ENCODE peak calls at places on chromosomes 2 and 18, in five cellular contexts. A is astrocyte of the spinal cord; N is CD8-positive, alpha-beta T cell; F is H1; C is cardiac fibroblast. H is an unnamed sample.

GRCh38 chr2:130264501-130264900 is 66.3 kb upstream of the TUBA3E start:
- DNase-seq in A (no peak), N (no peak), F (no peak), C (no peak), H (no peak)

GRCh38 chr2:240701736-240702639 is 10.3 kb downstream of the AQP12A start:
- DNase-seq in A (no peak), N (no peak), F (no peak), C (no peak), H (no peak)

GRCh38 chr2:187869195-187869594 is 315.0 kb upstream of the TFPI start:
- DNase-seq in A (no peak), N (no peak), F (no peak), C (no peak), H (no peak)

GRCh38 chr2:222306393-222307137 is 7.8 kb upstream of the PAX3 start:
- DNase-seq in A (no peak), N (no peak), F (no peak), C (no peak), H (no peak)

GRCh38 chr2:199019898-199020507 is 437.7 kb downstream of the SATB2 start:
- DNase-seq in A (peak; percentile 64), N (no peak), F (no peak), C (peak; percentile 57), H (peak; percentile 33)

GRCh38 chr2:10407841-10408648 is 40.1 kb downstream of the ODC1 start:
- DNase-seq in A (peak; percentile 68), N (peak; percentile 51), F (no peak), C (peak; percentile 69), H (peak; percentile 88)

GRCh38 chr2:237563816-237564215 is 2.6 kb upstream of the PRLH start:
- DNase-seq in A (no peak), N (no peak), F (no peak), C (peak; percentile 46), H (peak; percentile 36)

GRCh38 chr18:70296289-70296688 is 7.4 kb downstream of the SOCS6 start:
- DNase-seq in A (no peak), N (no peak), F (no peak), C (no peak), H (no peak)

GRCh38 chr18:38545071-38545470 is 979.5 kb upstream of the CELF4 start:
- DNase-seq in A (no peak), N (no peak), F (no peak), C (no peak), H (no peak)

GRCh38 chr18:77657651-77658308 is 408.1 kb downstream of the GALR1 start:
- DNase-seq in A (no peak), N (no peak), F (no peak), C (no peak), H (no peak)

GRCh38 chr2:217943379-217944321 is 59.1 kb downstream of the TNS1 start:
- DNase-seq in A (peak; percentile 48), N (no peak), F (no peak), C (peak; percentile 75), H (peak; percentile 66)

GRCh38 chr2:147829106-147829505 is 15.7 kb upstream of the ACVR2A start:
- DNase-seq in A (peak; percentile 87), N (no peak), F (no peak), C (peak; percentile 91), H (peak; percentile 86)

GRCh38 chr2:120943403-120944034 is 207.9 kb downstream of the GLI2 start:
- DNase-seq in A (no peak), N (no peak), F (no peak), C (no peak), H (no peak)

GRCh38 chr18:79530821-79531220 is 135.1 kb downstream of the NFATC1 start:
- DNase-seq in A (no peak), N (no peak), F (no peak), C (no peak), H (no peak)

GRCh38 chr2:178522950-178523595 is 42.8 kb downstream of the PLEKHA3 start:
- DNase-seq in A (peak; percentile 83), N (peak; percentile 81), F (peak; percentile 78), C (peak; percentile 88), H (peak; percentile 89)

GRCh38 chr2:128798502-128799283 is 480.0 kb upstream of the HS6ST1 start:
- DNase-seq in A (no peak), N (no peak), F (no peak), C (no peak), H (no peak)

GRCh38 chr18:30271716-30272115 is 770.8 kb downstream of the DSC3 start:
- DNase-seq in A (no peak), N (no peak), F (no peak), C (no peak), H (no peak)

GRCh38 chr2:70412294-70413075 is 110.6 kb upstream of the FAM136A start:
- DNase-seq in A (no peak), N (no peak), F (no peak), C (peak; percentile 3), H (no peak)

GRCh38 chr2:85066874-85067351 is 66.3 kb upstream of the TCF7L1 start:
- DNase-seq in A (peak; percentile 84), N (peak; percentile 22), F (peak; percentile 65), C (peak; percentile 87), H (peak; percentile 83)
- H3K4me3 ChIP-seq in A (peak overlapping the region; percentile 12), N (no peak overlapping the region), F (peak overlapping the region; percentile 47), C (peak overlapping the region; percentile 22), H (peak overlapping the region; percentile 35)

GRCh38 chr2:35204325-35204724 is 1151.3 kb upstream of the CRIM1 start:
- DNase-seq in A (no peak), N (no peak), F (no peak), C (no peak), H (no peak)

GRCh38 chr2:35204881-35205280 is 1150.7 kb upstream of the CRIM1 start:
- DNase-seq in A (no peak), N (no peak), F (no peak), C (no peak), H (no peak)

DNA sequence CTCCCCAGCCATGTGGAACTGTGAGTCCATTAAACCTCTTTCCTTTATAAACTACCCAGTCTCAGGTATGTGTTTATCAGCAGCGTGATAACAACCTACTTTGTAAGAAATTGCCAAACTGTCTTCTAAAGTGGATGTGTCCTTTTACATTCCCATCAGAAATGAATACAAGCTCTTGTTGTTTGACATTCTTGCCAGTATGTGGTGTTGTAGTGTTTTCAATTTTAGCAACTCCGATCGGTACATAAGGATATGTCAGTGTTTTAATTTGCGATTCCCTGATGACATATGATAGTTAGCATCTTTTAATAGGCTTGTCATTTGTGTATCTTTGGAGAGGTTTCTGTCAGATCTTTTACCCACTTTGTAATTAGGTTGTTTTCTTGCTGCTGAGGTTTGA is 1156.3 kb upstream of the CRIM1 start:
- DNase-seq in A (no peak), N (no peak), F (no peak), C (no peak), H (no peak)
- TF ChIP-seq CTCF in A (no peak), N (no peak), F (no peak), C (no peak), H (no peak)

GRCh38 chr2:119256574-119256921 is 32.9 kb downstream of the STEAP3 start:
- DNase-seq in A (no peak), N (no peak), F (no peak), C (no peak), H (peak; percentile 18)
- H3K4me3 ChIP-seq in A (no peak overlapping the region), N (no peak overlapping the region), F (no peak overlapping the region), C (no peak overlapping the region), H (no peak overlapping the region)

GRCh38 chr18:2906522-2907458 is 60.0 kb downstream of the EMILIN2 start:
- DNase-seq in A (no peak), N (peak; percentile 46), F (no peak), C (no peak), H (peak; percentile 25)
- TF ChIP-seq CTCF in A (peak; percentile 31), N (peak; percentile 28), F (peak; percentile 41), C (peak; percentile 13), H (peak; percentile 18)

DNA sequence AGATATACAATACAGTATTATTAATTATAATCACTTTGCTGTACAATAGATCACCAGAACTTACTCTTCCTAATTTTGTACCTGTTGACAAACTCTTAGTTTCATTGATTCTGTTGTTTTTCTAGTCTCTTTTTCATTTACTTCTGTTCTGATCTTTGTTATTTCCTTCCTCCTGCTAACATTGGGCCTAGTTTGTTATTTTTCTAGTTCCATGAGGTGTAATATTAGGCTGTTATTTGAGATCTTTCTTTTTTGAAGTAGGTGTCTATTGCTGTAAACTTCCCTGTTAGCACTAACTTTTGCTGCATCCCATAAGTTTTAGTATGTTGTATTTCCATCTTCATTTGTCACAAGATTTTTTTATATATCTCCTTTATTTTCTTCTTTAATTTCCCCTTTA is 55.1 kb downstream of the LIMS1 start:
- DNase-seq in A (no peak), N (no peak), F (no peak), C (no peak), H (no peak)
- H3K4me3 ChIP-seq in A (no peak overlapping the region), N (no peak overlapping the region), F (no peak overlapping the region), C (no peak overlapping the region), H (no peak overlapping the region)

GRCh38 chr2:233063269-233063975 is 3.3 kb downstream of the INPP5D start:
- DNase-seq in A (no peak), N (no peak), F (no peak), C (no peak), H (no peak)
- TF ChIP-seq CTCF in A (peak; percentile 4), N (no peak), F (peak; percentile 67), C (no peak), H (peak; percentile 9)

GRCh38 chr2:230957756-230958391 is 32.8 kb upstream of the GPR55 start:
- DNase-seq in A (no peak), N (no peak), F (no peak), C (no peak), H (no peak)
- H3K4me3 ChIP-seq in A (peak overlapping the region; percentile 46), N (peak overlapping the region; percentile 34), F (peak overlapping the region; percentile 48), C (peak overlapping the region; percentile 39), H (peak overlapping the region; percentile 39)

GRCh38 chr2:40497251-40497859 is 45.5 kb upstream of the SLC8A1 start:
- DNase-seq in A (no peak), N (no peak), F (no peak), C (peak; percentile 47), H (no peak)
- TF ChIP-seq CTCF in A (no peak), N (no peak), F (no peak), C (peak; percentile 28), H (peak; percentile 10)

H was measured in fibroblast of villous mesenchyme.